ENCODE peak calls at places on chromosomes 7 and 10, in four cellular contexts. A, P, K and H are unnamed samples.
A peak's percentile ranks its signal among the peaks of the same experiment; 100 is the strongest.

GRCh38 chr7:45594780-45595535 is 20.8 kb downstream of the ADCY1 start:
- DNase-seq in K (no peak), A (no peak), P (no peak), H (peak; percentile 0)

GRCh38 chr10:44575601-44576380 is 190.9 kb upstream of the CXCL12 start:
- DNase-seq in A (no peak), K (no peak), P (no peak), H (no peak)

GRCh38 chr7:34109936-34110626 is 204.7 kb downstream of the BMPER start:
- DNase-seq in A (no peak), P (no peak), K (peak; percentile 25), H (no peak)

GRCh38 chr10:11014671-11015141 is 3.0 kb upstream of the CELF2 start:
- DNase-seq in A (no peak), P (no peak), K (no peak), H (no peak)

GRCh38 chr7:113143486-113144257 is 25.3 kb upstream of the SMIM30 start:
- DNase-seq in P (no peak), A (no peak), K (no peak), H (no peak)

GRCh38 chr7:46032936-46033335 is 111.9 kb upstream of the IGFBP3 start:
- DNase-seq in K (no peak), A (no peak), P (peak; percentile 72), H (no peak)

GRCh38 chr7:38274493-38274892 is 1.1 kb upstream of the TARP start:
- DNase-seq in K (peak; percentile 5), P (no peak), A (no peak), H (no peak)

GRCh38 chr10:5271526-5271925 is 74.9 kb downstream of the AKR1C4 start:
- DNase-seq in P (no peak), A (no peak), K (no peak), H (no peak)

GRCh38 chr7:42914009-42914725 is 2.3 kb upstream of the C7orf25 start:
- DNase-seq in A (no peak), K (peak; percentile 94), P (peak; percentile 35), H (no peak)

GRCh38 chr10:6494934-6495592 is 85.0 kb downstream of the PRKCQ start:
- DNase-seq in K (no peak), A (no peak), P (no peak), H (no peak)

DNA sequence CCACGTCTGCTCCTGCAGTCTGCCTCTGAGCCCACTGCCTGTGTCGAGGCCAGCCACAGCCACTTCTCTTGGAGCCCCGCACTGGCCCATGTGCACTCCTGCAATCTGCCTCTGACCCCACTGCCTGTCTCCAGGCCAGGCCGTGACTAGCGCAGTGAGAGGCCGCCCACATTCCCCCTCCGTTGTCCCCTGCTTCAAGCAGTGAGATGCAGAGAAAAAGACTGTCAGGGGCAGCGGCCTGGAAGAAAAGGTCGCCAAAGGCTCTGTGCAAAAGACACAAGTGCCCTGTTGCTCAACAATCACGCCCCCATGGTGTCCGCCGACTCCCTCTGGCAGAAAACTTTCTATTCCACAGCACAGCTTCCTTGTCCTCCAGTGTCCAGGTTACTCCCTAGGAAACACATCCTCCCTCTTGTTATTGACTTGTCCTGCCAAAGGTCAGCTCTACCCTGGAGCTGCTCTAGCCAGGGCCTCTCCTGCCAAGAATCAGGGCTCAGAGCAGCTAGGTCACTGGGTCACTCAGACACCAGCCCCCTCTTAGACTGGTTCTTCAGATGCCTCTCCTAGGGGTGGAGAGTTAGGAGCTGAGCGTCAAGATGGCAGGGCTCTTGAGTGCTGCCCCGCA is 9.9 kb downstream of the FAM131B start:
- DNase-seq in K (no peak), P (no peak), A (no peak), H (peak; percentile 58)
- TF ChIP-seq CTCF in K (no peak), P (no peak), A (no peak), H (no peak)

GRCh38 chr10:101438881-101439391 is 85.0 kb downstream of the BTRC start:
- DNase-seq in K (no peak), P (no peak), A (no peak), H (no peak)
- TF ChIP-seq CTCF in K (no peak), P (no peak), A (no peak), H (no peak)

GRCh38 chr7:79504607-79505389 is 51.3 kb upstream of the MAGI2 start:
- DNase-seq in A (no peak), P (peak; percentile 12), K (peak; percentile 21), H (no peak)
- TF ChIP-seq CTCF in A (no peak), P (no peak), K (peak; percentile 3), H (no peak)

DNA sequence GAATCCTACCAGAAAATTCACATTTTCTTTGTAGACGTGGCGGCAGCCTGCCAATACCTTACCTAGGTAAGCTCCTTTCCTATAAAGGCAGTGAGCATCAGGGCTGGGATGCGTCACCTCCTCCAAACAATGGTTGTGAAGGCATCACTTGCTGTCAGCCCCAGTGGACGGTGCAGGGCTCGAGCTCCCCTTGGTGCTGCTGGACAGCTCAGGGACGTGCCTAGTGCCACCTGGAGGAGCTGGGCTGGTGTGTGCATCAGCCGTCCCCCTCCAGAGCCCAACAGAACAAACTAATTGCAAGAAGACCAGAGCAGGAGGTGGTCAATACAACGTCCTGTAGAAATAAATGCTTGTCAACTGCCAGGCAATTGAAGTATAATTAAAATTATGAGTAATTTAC is 517.5 kb upstream of the FOXK1 start:
- DNase-seq in A (no peak), K (no peak), P (no peak), H (no peak)
- TF ChIP-seq CTCF in A (no peak), K (no peak), P (no peak), H (peak; percentile 16)

DNA sequence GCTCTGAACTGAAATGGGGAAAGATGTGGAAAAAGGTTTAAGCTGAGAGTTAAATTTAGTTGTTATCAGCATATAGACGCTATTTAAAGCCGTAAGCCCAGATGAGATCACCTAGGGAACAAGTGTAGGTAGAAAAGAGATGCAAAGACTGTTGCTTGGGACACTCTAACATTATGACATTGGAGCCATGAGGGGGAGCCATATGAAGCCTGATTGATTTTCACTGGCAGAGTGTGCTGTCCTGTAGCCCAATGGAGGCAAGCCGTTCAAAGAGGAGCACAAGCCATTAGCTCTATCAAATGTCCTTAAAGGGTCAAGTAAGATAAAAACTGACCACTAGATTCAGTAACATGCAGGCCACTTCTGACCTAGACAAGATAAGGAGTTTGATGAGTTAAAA is 223.3 kb downstream of the TWIST1 start:
- DNase-seq in P (no peak), A (no peak), K (no peak), H (no peak)
- TF ChIP-seq CTCF in P (peak; percentile 11), A (no peak), K (no peak), H (no peak)

DNA sequence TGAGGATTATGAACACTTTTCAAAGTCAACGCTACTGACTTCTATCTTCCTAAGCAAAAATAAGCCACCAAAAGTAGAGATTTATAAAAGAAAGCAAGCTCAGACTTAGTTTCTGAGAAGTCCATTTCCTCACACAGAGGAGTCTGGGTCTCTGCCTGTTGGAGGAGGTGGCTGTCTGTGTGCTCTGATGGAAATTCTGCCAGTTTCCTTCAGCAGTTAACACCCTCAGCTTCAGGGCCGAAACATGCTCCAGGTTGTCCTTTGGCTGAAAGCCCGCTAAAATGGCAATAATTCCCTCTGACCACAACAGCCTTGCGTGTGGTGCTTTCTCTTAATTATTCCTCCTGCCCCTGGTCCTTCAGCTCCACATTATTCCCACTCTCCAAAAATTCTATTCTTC is 127.8 kb upstream of the LAMB4 start:
- DNase-seq in P (no peak), A (no peak), K (no peak), H (no peak)
- TF ChIP-seq CTCF in P (no peak), A (no peak), K (no peak), H (no peak)

GRCh38 chr10:14904316-14904732 is 25.7 kb downstream of the SUV39H2 start:
- DNase-seq in K (peak; percentile 53), P (peak; percentile 25), A (no peak), H (no peak)
- TF ChIP-seq CTCF in K (peak; percentile 68), P (peak; percentile 76), A (peak; percentile 55), H (peak; percentile 72)

DNA sequence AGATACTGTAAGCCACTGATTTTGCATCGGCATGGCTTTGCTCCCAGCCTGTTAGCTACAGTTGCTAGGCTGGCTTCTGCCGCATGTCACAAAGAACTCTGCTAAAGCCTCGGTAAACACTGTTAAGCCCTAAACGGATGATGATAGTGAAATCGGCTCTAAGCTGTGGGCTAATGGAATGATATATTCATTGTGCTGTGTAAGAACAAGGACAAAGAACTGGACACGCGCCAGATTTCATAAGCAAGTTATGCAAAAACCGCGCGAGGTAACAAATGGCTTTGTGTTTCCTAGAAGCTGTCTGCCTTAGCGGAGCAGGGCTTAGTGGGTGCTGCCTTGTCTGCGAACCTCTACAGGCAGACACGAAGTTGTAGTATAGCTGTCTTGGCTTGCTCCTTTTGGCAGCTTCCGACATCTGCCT is 331.3 kb upstream of the COBL start:
- DNase-seq in A (peak; percentile 61), K (peak; percentile 10), P (no peak), H (no peak)
- TF ChIP-seq CTCF in A (no peak), K (no peak), P (no peak), H (no peak)